ENCODE peak calls at places on chromosomes 7 and 10, in seven cellular contexts. One of them, this sample, is unnamed.

GRCh38 chr10:125209591-125210373 is 49.4 kb upstream of the CTBP2 start:
- DNase-seq in HepG2: no peak
- DNase-seq in HCT116: no peak
- DNase-seq in SK-N-SH: no peak
- DNase-seq in H1: no peak
- DNase-seq in K562: no peak
- DNase-seq in GM12878: no peak
- DNase-seq in this sample: no peak

GRCh38 chr7:135597926-135598305 is 40.2 kb downstream of the NUP205 start:
- DNase-seq in K562: no peak
- DNase-seq in H1: no peak
- DNase-seq in HCT116: no peak
- DNase-seq in HepG2: no peak
- DNase-seq in SK-N-SH: no peak
- DNase-seq in GM12878: no peak
- DNase-seq in this sample: no peak

GRCh38 chr10:79022565-79023488 is 45.9 kb upstream of the ZMIZ1 start:
- DNase-seq in SK-N-SH: peak
- DNase-seq in HCT116: peak
- DNase-seq in HepG2: peak
- DNase-seq in H1: no peak
- DNase-seq in GM12878: peak
- DNase-seq in K562: peak
- DNase-seq in this sample: no peak

GRCh38 chr10:96360766-96361165 is 2.0 kb upstream of the OPALIN start:
- DNase-seq in HepG2: no peak
- DNase-seq in HCT116: no peak
- DNase-seq in H1: no peak
- DNase-seq in SK-N-SH: no peak
- DNase-seq in K562: no peak
- DNase-seq in GM12878: no peak
- DNase-seq in this sample: no peak

GRCh38 chr7:90910136-90910535 is 314.0 kb downstream of the CDK14 start:
- DNase-seq in SK-N-SH: no peak
- DNase-seq in H1: no peak
- DNase-seq in GM12878: no peak
- DNase-seq in HCT116: no peak
- DNase-seq in K562: no peak
- DNase-seq in HepG2: no peak
- DNase-seq in this sample: no peak

GRCh38 chr10:76388321-76388720 is 956.9 kb downstream of the LRMDA start:
- DNase-seq in HepG2: no peak
- DNase-seq in K562: no peak
- DNase-seq in GM12878: no peak
- DNase-seq in H1: no peak
- DNase-seq in SK-N-SH: no peak
- DNase-seq in HCT116: no peak
- DNase-seq in this sample: no peak

GRCh38 chr10:104328636-104328915 is 9.7 kb downstream of the ITPRIP start:
- DNase-seq in GM12878: no peak
- DNase-seq in HepG2: no peak
- DNase-seq in H1: no peak
- DNase-seq in HCT116: no peak
- DNase-seq in SK-N-SH: no peak
- DNase-seq in K562: no peak
- DNase-seq in this sample: no peak

GRCh38 chr7:97078023-97078988 is 39.2 kb upstream of the SDHAF3 start:
- DNase-seq in H1: no peak
- DNase-seq in SK-N-SH: no peak
- DNase-seq in HepG2: no peak
- DNase-seq in K562: no peak
- DNase-seq in GM12878: peak
- DNase-seq in HCT116: no peak
- DNase-seq in this sample: no peak

GRCh38 chr7:17651926-17652385 is 288.3 kb downstream of the SNX13 start:
- DNase-seq in HCT116: no peak
- DNase-seq in K562: no peak
- DNase-seq in H1: no peak
- DNase-seq in SK-N-SH: no peak
- DNase-seq in GM12878: no peak
- DNase-seq in HepG2: no peak
- DNase-seq in this sample: no peak

GRCh38 chr10:24625778-24626177 is 97.9 kb downstream of the ARHGAP21 start:
- DNase-seq in K562: no peak
- DNase-seq in SK-N-SH: no peak
- DNase-seq in HCT116: no peak
- DNase-seq in HepG2: no peak
- DNase-seq in H1: no peak
- DNase-seq in GM12878: no peak
- DNase-seq in this sample: no peak

GRCh38 chr10:106355450-106355849 is 809.1 kb downstream of the SORCS1 start:
- DNase-seq in HepG2: no peak
- DNase-seq in GM12878: no peak
- DNase-seq in K562: no peak
- DNase-seq in H1: no peak
- DNase-seq in SK-N-SH: peak
- DNase-seq in HCT116: no peak
- DNase-seq in this sample: no peak

GRCh38 chr7:40298421-40298820 is 163.6 kb downstream of the SUGCT start:
- DNase-seq in GM12878: no peak
- DNase-seq in K562: no peak
- DNase-seq in HepG2: no peak
- DNase-seq in SK-N-SH: no peak
- DNase-seq in H1: no peak
- DNase-seq in HCT116: no peak
- DNase-seq in this sample: no peak

GRCh38 chr10:29590598-29591415 is 44.0 kb downstream of the SVIL start:
- DNase-seq in GM12878: no peak
- DNase-seq in HCT116: peak
- DNase-seq in H1: no peak
- DNase-seq in K562: peak
- DNase-seq in HepG2: peak
- DNase-seq in SK-N-SH: peak
- DNase-seq in this sample: no peak

GRCh38 chr10:120997313-120998102 is 146.3 kb downstream of the WDR11 start:
- DNase-seq in H1: no peak
- DNase-seq in SK-N-SH: no peak
- DNase-seq in K562: no peak
- DNase-seq in GM12878: no peak
- DNase-seq in HCT116: no peak
- DNase-seq in HepG2: no peak
- DNase-seq in this sample: no peak

GRCh38 chr7:153247926-153248325 is 488.4 kb downstream of the ACTR3B start:
- DNase-seq in H1: no peak
- DNase-seq in K562: no peak
- DNase-seq in HepG2: no peak
- DNase-seq in SK-N-SH: no peak
- DNase-seq in GM12878: no peak
- DNase-seq in HCT116: no peak
- DNase-seq in this sample: no peak

GRCh38 chr7:32890010-32890552 is 1.5 kb downstream of the KBTBD2 start:
- DNase-seq in SK-N-SH: no peak
- DNase-seq in HCT116: no peak
- DNase-seq in HepG2: peak
- DNase-seq in GM12878: no peak
- DNase-seq in K562: no peak
- DNase-seq in H1: no peak
- DNase-seq in this sample: no peak

GRCh38 chr10:75261813-75262725 is 26.3 kb upstream of the COMTD1 start:
- DNase-seq in K562: no peak
- DNase-seq in GM12878: no peak
- DNase-seq in HCT116: no peak
- DNase-seq in H1: no peak
- DNase-seq in HepG2: peak
- DNase-seq in SK-N-SH: peak
- DNase-seq in this sample: no peak

GRCh38 chr7:34664757-34665156 is 6.7 kb downstream of the NPSR1 start:
- DNase-seq in GM12878: no peak
- DNase-seq in HCT116: no peak
- DNase-seq in SK-N-SH: no peak
- DNase-seq in HepG2: peak
- DNase-seq in H1: no peak
- DNase-seq in K562: no peak
- DNase-seq in this sample: no peak

GRCh38 chr7:151113344-151114150 is 27.3 kb downstream of the AGAP3 start:
- DNase-seq in HepG2: no peak
- DNase-seq in SK-N-SH: peak
- DNase-seq in GM12878: no peak
- DNase-seq in H1: no peak
- DNase-seq in HCT116: peak
- DNase-seq in K562: peak
- DNase-seq in this sample: peak

GRCh38 chr10:110219884-110220283 is 12.5 kb downstream of the MXI1 start:
- DNase-seq in H1: no peak
- DNase-seq in K562: no peak
- DNase-seq in HepG2: no peak
- DNase-seq in HCT116: no peak
- DNase-seq in GM12878: no peak
- DNase-seq in SK-N-SH: no peak
- DNase-seq in this sample: no peak

GRCh38 chr7:84701524-84702306 is 485.1 kb downstream of the SEMA3D start:
- DNase-seq in HCT116: peak
- DNase-seq in GM12878: no peak
- DNase-seq in SK-N-SH: no peak
- DNase-seq in H1: no peak
- DNase-seq in K562: peak
- DNase-seq in HepG2: peak
- DNase-seq in this sample: peak

GRCh38 chr7:22109761-22110160 is 164.1 kb upstream of the CDCA7L start:
- DNase-seq in GM12878: no peak
- DNase-seq in K562: peak
- DNase-seq in H1: no peak
- DNase-seq in SK-N-SH: peak
- DNase-seq in HepG2: peak
- DNase-seq in HCT116: peak
- DNase-seq in this sample: no peak

GRCh38 chr10:123729523-123729922 is 63.4 kb downstream of the GPR26 start:
- DNase-seq in HCT116: no peak
- DNase-seq in HepG2: no peak
- DNase-seq in GM12878: no peak
- DNase-seq in K562: no peak
- DNase-seq in SK-N-SH: no peak
- DNase-seq in H1: no peak
- DNase-seq in this sample: no peak

GRCh38 chr7:98287486-98287959 is 6.0 kb downstream of the BRI3 start:
- DNase-seq in GM12878: no peak
- DNase-seq in HepG2: peak
- DNase-seq in SK-N-SH: no peak
- DNase-seq in HCT116: no peak
- DNase-seq in H1: peak
- DNase-seq in K562: no peak
- DNase-seq in this sample: peak
- TF ChIP-seq JUND in GM12878: no peak
- TF ChIP-seq JUND in HepG2: no peak
- TF ChIP-seq JUND in SK-N-SH: no peak
- TF ChIP-seq JUND in HCT116: no peak
- TF ChIP-seq JUND in H1: no peak
- TF ChIP-seq JUND in K562: no peak
- TF ChIP-seq JUND in this sample: no peak

GRCh38 chr10:92291921-92292860 is 1.2 kb downstream of the MARCHF5 start:
- DNase-seq in H1: no peak
- DNase-seq in K562: peak
- DNase-seq in SK-N-SH: peak
- DNase-seq in HCT116: peak
- DNase-seq in GM12878: peak
- DNase-seq in HepG2: peak
- DNase-seq in this sample: peak
- TF ChIP-seq JUND in H1: no peak
- TF ChIP-seq JUND in K562: no peak
- TF ChIP-seq JUND in SK-N-SH: peak
- TF ChIP-seq JUND in HCT116: no peak
- TF ChIP-seq JUND in GM12878: no peak
- TF ChIP-seq JUND in HepG2: no peak
- TF ChIP-seq JUND in this sample: no peak

GRCh38 chr7:617614-618538 is 98.2 kb upstream of the PDGFA start:
- DNase-seq in GM12878: no peak
- DNase-seq in HCT116: no peak
- DNase-seq in HepG2: peak
- DNase-seq in K562: no peak
- DNase-seq in SK-N-SH: no peak
- DNase-seq in H1: no peak
- DNase-seq in this sample: no peak

GRCh38 chr7:619356-619840 is 99.8 kb upstream of the PDGFA start:
- DNase-seq in H1: no peak
- DNase-seq in HCT116: no peak
- DNase-seq in K562: no peak
- DNase-seq in HepG2: no peak
- DNase-seq in SK-N-SH: no peak
- DNase-seq in GM12878: no peak
- DNase-seq in this sample: no peak

GRCh38 chr7:620052-620451 is 100.4 kb upstream of the PDGFA start:
- DNase-seq in GM12878: no peak
- DNase-seq in H1: no peak
- DNase-seq in K562: peak
- DNase-seq in SK-N-SH: no peak
- DNase-seq in HepG2: no peak
- DNase-seq in HCT116: no peak
- DNase-seq in this sample: no peak

GRCh38 chr7:620885-621284 is 101.2 kb upstream of the PDGFA start:
- DNase-seq in K562: no peak
- DNase-seq in GM12878: no peak
- DNase-seq in HCT116: no peak
- DNase-seq in HepG2: no peak
- DNase-seq in H1: no peak
- DNase-seq in SK-N-SH: no peak
- DNase-seq in this sample: no peak

DNA sequence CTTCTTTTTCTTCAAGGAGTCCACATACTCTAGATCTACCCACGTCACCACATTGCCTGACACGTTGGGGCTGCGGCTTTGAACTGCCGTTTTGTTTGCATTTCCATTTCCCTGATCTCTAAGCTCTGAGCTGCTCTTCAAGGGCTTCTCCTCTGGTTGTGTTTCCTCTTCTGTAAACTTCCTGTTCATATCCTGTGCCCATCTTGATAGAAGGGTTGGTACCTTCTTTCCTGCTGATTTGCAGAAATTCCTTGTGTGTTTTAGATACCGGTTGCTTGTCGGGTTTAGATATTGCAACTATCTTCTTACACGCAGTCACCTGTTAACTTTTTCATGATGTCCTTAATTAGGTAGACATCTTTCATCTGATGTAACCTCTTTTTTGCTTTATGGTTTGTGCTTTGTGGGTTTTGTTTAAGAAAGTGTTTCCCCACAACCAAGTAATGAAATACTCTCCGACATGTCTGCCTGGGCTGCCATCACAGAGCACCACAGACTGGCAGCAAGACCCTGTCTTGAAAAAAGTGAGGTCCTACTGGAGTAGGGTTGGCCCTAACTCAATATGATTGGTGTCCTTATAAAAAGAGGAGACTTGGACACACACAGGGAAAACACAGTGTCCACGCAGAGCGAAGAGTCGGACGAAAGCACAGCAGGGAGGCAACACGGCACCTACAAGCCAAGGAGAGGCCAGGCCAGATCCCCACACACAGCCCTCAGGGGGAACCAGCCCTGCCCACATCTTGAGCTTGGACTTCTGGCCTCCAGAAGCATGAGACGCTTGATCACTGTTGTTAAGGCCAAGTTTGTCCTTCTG is 99.1 kb upstream of the PDGFA start:
- DNase-seq in HepG2: peak
- DNase-seq in SK-N-SH: no peak
- DNase-seq in H1: no peak
- DNase-seq in HCT116: no peak
- DNase-seq in GM12878: no peak
- DNase-seq in K562: no peak
- DNase-seq in this sample: no peak
- TF ChIP-seq JUND in HepG2: no peak
- TF ChIP-seq JUND in SK-N-SH: no peak
- TF ChIP-seq JUND in H1: no peak
- TF ChIP-seq JUND in HCT116: no peak
- TF ChIP-seq JUND in GM12878: no peak
- TF ChIP-seq JUND in K562: no peak
- TF ChIP-seq JUND in this sample: no peak

GRCh38 chr10:5669609-5670008 is 3.2 kb upstream of the ASB13 start:
- DNase-seq in H1: no peak
- DNase-seq in SK-N-SH: no peak
- DNase-seq in HepG2: no peak
- DNase-seq in HCT116: no peak
- DNase-seq in K562: peak
- DNase-seq in GM12878: no peak
- DNase-seq in this sample: no peak
- TF ChIP-seq JUND in H1: no peak
- TF ChIP-seq JUND in SK-N-SH: no peak
- TF ChIP-seq JUND in HepG2: no peak
- TF ChIP-seq JUND in HCT116: no peak
- TF ChIP-seq JUND in K562: no peak
- TF ChIP-seq JUND in GM12878: no peak
- TF ChIP-seq JUND in this sample: no peak